ENCODE peak calls at places on chromosomes 12 and 14, in five cellular contexts. U is glutamatergic neuron; O is activated CD4-positive, alpha-beta memory T cell treated with anti-CD3 and anti-CD28 coated beads for 36 hours; H is NCI-H2107; E is NCI-H345. R is an unnamed sample.
A peak's percentile ranks its signal among the peaks of the same experiment; 100 is the strongest.

GRCh38 chr14:51073751-51074150 is 21.2 kb downstream of the TRIM9 start:
- DNase-seq in U (no peak), H (no peak), E (no peak), O (no peak), R (no peak)

GRCh38 chr14:54396183-54396492 is 669 bp upstream of the CDKN3 start:
- DNase-seq in H (no peak), U (no peak), E (no peak), O (no peak), R (no peak)

GRCh38 chr12:67068773-67069450 is 200.2 kb upstream of the CAND1 start:
- DNase-seq in H (no peak), U (peak; percentile 70), O (peak; percentile 52), E (peak; percentile 72), R (peak; percentile 50)

GRCh38 chr14:104895786-104896642 is 28.7 kb upstream of the PLD4 start:
- DNase-seq in E (peak; percentile 96), U (peak; percentile 18), H (peak; percentile 88), O (no peak), R (no peak)

GRCh38 chr14:20986811-20987210 is 3.0 kb upstream of the METTL17 start:
- DNase-seq in U (no peak), O (no peak), E (no peak), H (no peak), R (no peak)

GRCh38 chr12:14403711-14404164 is 38.3 kb downstream of the ATF7IP start:
- DNase-seq in O (no peak), H (peak; percentile 43), U (no peak), E (peak; percentile 93), R (no peak)

GRCh38 chr12:31574803-31575573 is 15.9 kb downstream of the DENND5B start:
- DNase-seq in H (no peak), U (no peak), E (no peak), O (no peak), R (no peak)

GRCh38 chr14:102325791-102326345 is 6.3 kb downstream of the ZNF839 start:
- DNase-seq in E (no peak), H (no peak), O (no peak), U (peak; percentile 61), R (no peak)

GRCh38 chr14:52351191-52351560 is 37.1 kb downstream of the PTGER2 start:
- DNase-seq in U (no peak), E (no peak), O (no peak), H (no peak), R (no peak)

GRCh38 chr12:100491104-100491503 is 17.4 kb downstream of the NR1H4 start:
- DNase-seq in O (no peak), H (no peak), U (no peak), E (no peak), R (no peak)

GRCh38 chr12:116067892-116068291 is 209.6 kb downstream of the MED13L start:
- DNase-seq in U (no peak), H (no peak), O (no peak), E (no peak), R (no peak)

R was measured in activated CD8-positive, alpha-beta T cell treated with anti-CD3 and anti-CD28 coated beads for 36 hours.